ENCODE peak calls at places on chromosomes 12 and 14, in five cellular contexts. P, T, U, G and W are unnamed samples.

GRCh38 chr12:56338643-56339422 is at the start of gene IL23A:
- DNase-seq in P (no peak), T (no peak), U (peak; percentile 61), G (no peak), W (no peak)

GRCh38 chr12:125024949-125025563 is 31.6 kb downstream of the BRI3BP start:
- DNase-seq in P (no peak), T (no peak), U (no peak), G (no peak), W (no peak)

GRCh38 chr12:19992311-19992710 is 376.0 kb upstream of the PDE3A start:
- DNase-seq in P (no peak), T (no peak), U (no peak), G (no peak), W (no peak)

GRCh38 chr12:6697584-6698351 is 2.8 kb downstream of the PIANP start:
- DNase-seq in P (peak; percentile 82), T (peak; percentile 56), U (no peak), G (peak; percentile 45), W (peak; percentile 52)

GRCh38 chr14:104086661-104087461 is 1.4 kb downstream of the ASPG start:
- DNase-seq in P (no peak), T (no peak), U (no peak), G (no peak), W (peak; percentile 5)

GRCh38 chr14:94536836-94537235 is 24.4 kb upstream of the SERPINA4 start:
- DNase-seq in P (no peak), T (no peak), U (no peak), G (peak; percentile 74), W (peak; percentile 45)

GRCh38 chr12:93868771-93869170 is 191.6 kb downstream of the CRADD start:
- DNase-seq in P (no peak), T (no peak), U (no peak), G (no peak), W (no peak)

GRCh38 chr12:86600664-86601231 is 344.6 kb upstream of the MGAT4C start:
- DNase-seq in P (no peak), T (no peak), U (no peak), G (no peak), W (no peak)

GRCh38 chr12:56128669-56129209 is 672 bp downstream of the ESYT1 start:
- DNase-seq in P (peak; percentile 29), T (no peak), U (no peak), G (no peak), W (peak; percentile 62)

GRCh38 chr12:87127272-87127671 is 871.1 kb upstream of the MGAT4C start:
- DNase-seq in P (no peak), T (no peak), U (no peak), G (no peak), W (no peak)

GRCh38 chr12:49776858-49777257 is 35.5 kb downstream of the TMBIM6 start:
- DNase-seq in P (no peak), T (no peak), U (no peak), G (no peak), W (peak; percentile 65)

GRCh38 chr12:6195665-6196535 is 4.3 kb upstream of the CD9 start:
- DNase-seq in P (peak; percentile 98), T (peak; percentile 83), U (peak; percentile 16), G (peak; percentile 72), W (peak; percentile 62)

GRCh38 chr14:22159049-22159448 is 430.0 kb downstream of the DAD1 start:
- DNase-seq in P (no peak), T (no peak), U (no peak), G (no peak), W (peak; percentile 4)

GRCh38 chr14:49768301-49769121 is 558 bp downstream of the KLHDC2 start:
- DNase-seq in P (peak; percentile 13), T (peak; percentile 43), U (no peak), G (peak; percentile 18), W (peak; percentile 74)

GRCh38 chr14:49767473-49768300 is at the start of gene KLHDC2:
- DNase-seq in P (peak; percentile 65), T (peak; percentile 76), U (no peak), G (peak; percentile 59), W (peak; percentile 93)

GRCh38 chr14:49769581-49770211 is 1.7 kb downstream of the KLHDC2 start:
- DNase-seq in P (no peak), T (no peak), U (no peak), G (no peak), W (no peak)

GRCh38 chr14:49770212-49770817 is 2.4 kb downstream of the KLHDC2 start:
- DNase-seq in P (no peak), T (no peak), U (no peak), G (no peak), W (no peak)

GRCh38 chr14:49769171-49769570 is 1.2 kb downstream of the KLHDC2 start:
- DNase-seq in P (no peak), T (no peak), U (no peak), G (no peak), W (no peak)
- H3K4me3 ChIP-seq in P (peak overlapping the region; percentile 93), T (peak overlapping the region; percentile 93), U (peak overlapping the region; percentile 93), G (peak overlapping the region; percentile 99), W (peak overlapping the region; percentile 89)

GRCh38 chr12:113837059-113837458 is 129.1 kb downstream of the RBM19 start:
- DNase-seq in P (no peak), T (no peak), U (no peak), G (no peak), W (no peak)

GRCh38 chr12:113837528-113838296 is 128.4 kb downstream of the RBM19 start:
- DNase-seq in P (no peak), T (no peak), U (no peak), G (no peak), W (no peak)

GRCh38 chr12:113840401-113841042 is 125.6 kb downstream of the RBM19 start:
- DNase-seq in P (no peak), T (no peak), U (no peak), G (no peak), W (no peak)

GRCh38 chr12:113841786-113842185 is 124.3 kb downstream of the RBM19 start:
- DNase-seq in P (no peak), T (no peak), U (no peak), G (no peak), W (no peak)

DNA sequence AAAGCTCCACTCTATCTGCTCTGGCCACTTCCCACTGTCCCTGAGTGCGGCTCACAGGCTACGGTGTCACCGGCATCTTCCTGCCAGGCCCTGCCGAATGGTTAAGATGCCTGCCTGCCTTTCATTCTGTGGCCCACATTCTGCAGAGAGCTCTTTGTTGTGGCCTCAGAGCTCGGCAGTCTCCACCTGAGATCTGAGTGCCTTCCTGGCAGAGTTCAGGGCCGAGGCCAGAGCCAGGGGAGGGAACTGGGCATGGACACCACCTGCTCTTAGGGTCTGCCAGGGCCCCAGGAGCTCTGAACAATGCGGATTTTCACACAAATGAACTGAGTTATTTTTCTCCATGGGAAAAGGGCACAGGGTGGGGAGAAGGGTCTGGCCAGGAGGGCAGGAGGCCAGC is 127.2 kb downstream of the RBM19 start:
- DNase-seq in P (no peak), T (no peak), U (no peak), G (no peak), W (no peak)
- TF ChIP-seq MAX in P (no peak), T (no peak), U (no peak), G (no peak), W (no peak)

GRCh38 chr12:79252358-79253075 is 387.9 kb downstream of the SYT1 start:
- DNase-seq in P (no peak), T (no peak), U (no peak), G (no peak), W (no peak)

GRCh38 chr12:79251356-79251755 is 386.8 kb downstream of the SYT1 start:
- DNase-seq in P (no peak), T (no peak), U (no peak), G (no peak), W (no peak)

GRCh38 chr12:79250186-79250585 is 385.6 kb downstream of the SYT1 start:
- DNase-seq in P (no peak), T (no peak), U (no peak), G (no peak), W (no peak)

GRCh38 chr12:79247494-79247893 is 382.9 kb downstream of the SYT1 start:
- DNase-seq in P (no peak), T (no peak), U (no peak), G (no peak), W (no peak)

DNA sequence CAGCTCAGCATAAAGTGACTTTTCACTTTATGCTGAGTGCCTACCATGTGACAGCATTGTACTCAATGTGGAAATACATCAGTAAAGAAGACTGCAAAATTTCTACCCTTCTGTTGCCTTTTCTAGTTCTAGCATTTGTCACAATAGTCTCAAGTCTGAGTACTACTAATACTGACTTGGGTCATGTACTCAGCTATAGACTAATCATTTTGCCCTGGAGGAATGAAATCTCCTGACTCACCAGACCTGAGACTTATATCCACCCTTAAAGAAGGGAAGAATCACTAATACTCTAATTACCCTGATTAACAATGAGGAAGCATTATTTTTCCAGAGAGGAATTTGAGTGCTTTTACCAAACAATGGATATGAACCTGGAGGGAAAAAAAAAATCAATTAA is 386.4 kb downstream of the SYT1 start:
- DNase-seq in P (no peak), T (no peak), U (no peak), G (no peak), W (no peak)
- TF ChIP-seq CTCF in P (no peak), T (no peak), U (no peak), G (no peak), W (no peak)

DNA sequence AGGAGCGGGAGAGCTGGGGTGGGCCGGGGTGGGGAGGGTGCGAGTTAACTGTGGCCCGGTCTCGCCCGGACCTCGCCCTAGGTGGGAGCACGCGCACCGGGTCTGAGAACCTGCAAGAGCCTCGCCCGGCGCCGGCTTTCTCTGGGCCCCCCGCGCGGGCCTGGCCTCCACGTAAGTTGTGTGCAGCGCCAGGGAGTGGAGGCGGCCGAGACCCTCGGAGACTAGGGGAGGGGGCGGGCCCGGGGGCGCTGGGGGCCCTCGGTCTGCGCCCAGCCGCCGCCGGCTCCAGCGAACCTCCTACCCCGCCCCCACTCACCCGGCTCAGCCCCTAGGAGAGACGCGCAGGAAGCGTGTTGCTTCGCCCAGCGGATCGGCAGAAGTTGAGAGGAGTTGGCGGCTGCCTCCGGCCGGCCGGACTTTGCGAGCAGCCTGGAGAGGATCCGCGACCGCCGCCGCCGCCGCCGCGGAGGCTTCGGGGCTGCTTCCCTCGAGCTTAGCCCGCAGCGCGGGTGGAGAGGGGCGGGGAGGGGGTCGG is at the start of gene PRMT8:
- DNase-seq in P (no peak), T (no peak), U (no peak), G (no peak), W (no peak)
- H3K4me3 ChIP-seq in P (no peak within 1 kb of the TSS), T (no peak within 1 kb of the TSS), U (no peak within 1 kb of the TSS), G (no peak within 1 kb of the TSS), W (no peak within 1 kb of the TSS)

DNA sequence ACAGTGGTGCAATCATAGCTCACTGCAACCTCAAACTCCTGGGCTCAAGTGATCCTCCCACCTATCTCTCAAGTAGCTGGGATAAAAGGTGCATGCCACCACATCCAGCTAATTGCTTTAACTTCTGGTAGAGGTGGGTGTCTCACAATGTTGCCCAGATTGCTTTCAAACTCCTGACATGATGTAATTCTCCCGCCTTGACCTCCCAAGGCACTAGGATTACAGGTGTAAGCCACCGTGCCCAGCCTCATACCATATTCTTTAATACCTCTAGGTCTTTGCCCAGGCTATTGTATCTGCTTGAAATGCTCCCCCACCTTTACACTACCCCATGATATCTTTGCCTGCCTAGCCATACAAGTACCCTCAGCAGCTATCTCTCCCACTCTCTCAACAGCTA is 11.3 kb downstream of the R3HDM2 start:
- DNase-seq in P (no peak), T (no peak), U (no peak), G (no peak), W (no peak)
- TF ChIP-seq MAX in P (no peak), T (no peak), U (no peak), G (no peak), W (no peak)